ENCODE peak calls at places on chromosome 1, in six cellular contexts. P is breast epithelium, R is GM18507, W is fibroblast of mammary gland, O is thyroid gland, T is psoas muscle. H is an unnamed sample.

GRCh38 chr1:183872406-183872805 is 67.5 kb downstream of the RGL1 start:
- DNase-seq in P (no peak), R (no peak), W (peak; percentile 33), O (no peak), T (no peak), H (no peak)

GRCh38 chr1:15420853-15421465 is 11.3 kb downstream of the EFHD2 start:
- DNase-seq in P (no peak), R (no peak), W (no peak), O (no peak), T (no peak), H (no peak)

GRCh38 chr1:173093721-173094450 is 43.1 kb upstream of the TNFSF18 start:
- DNase-seq in P (no peak), R (no peak), W (no peak), O (no peak), T (no peak), H (no peak)

GRCh38 chr1:80509965-80510522 is 1290.7 kb upstream of the ADGRL2 start:
- DNase-seq in P (no peak), R (no peak), W (no peak), O (no peak), T (no peak), H (no peak)

GRCh38 chr1:151776665-151777062 is 13.4 kb upstream of the MRPL9 start:
- DNase-seq in P (no peak), R (no peak), W (no peak), O (no peak), T (no peak), H (no peak)

GRCh38 chr1:214404571-214405213 is 123.7 kb downstream of the SMYD2 start:
- DNase-seq in P (no peak), R (no peak), W (peak; percentile 50), O (no peak), T (no peak), H (no peak)

GRCh38 chr1:67840449-67840848 is 7.2 kb upstream of the GNG12 start:
- DNase-seq in P (no peak), R (no peak), W (peak; percentile 87), O (no peak), T (no peak), H (no peak)

GRCh38 chr1:160277330-160277729 is 7.6 kb downstream of the PEX19 start:
- DNase-seq in P (no peak), R (no peak), W (no peak), O (no peak), T (no peak), H (no peak)

GRCh38 chr1:34709547-34709946 is 45.3 kb upstream of the GJB5 start:
- DNase-seq in P (no peak), R (no peak), W (no peak), O (no peak), T (no peak), H (no peak)

GRCh38 chr1:212930986-212931678 is 19.2 kb upstream of the VASH2 start:
- DNase-seq in P (no peak), R (no peak), W (no peak), O (no peak), T (no peak), H (no peak)

GRCh38 chr1:10820422-10820821 is 24.0 kb upstream of the CASZ1 start:
- DNase-seq in P (no peak), R (no peak), W (no peak), O (no peak), T (no peak), H (no peak)

GRCh38 chr1:175116210-175116798 is 48.7 kb downstream of the TNN start:
- DNase-seq in P (no peak), R (no peak), W (no peak), O (no peak), T (no peak), H (no peak)

GRCh38 chr1:31702836-31703404 is 897 bp downstream of the COL16A1 start:
- DNase-seq in P (no peak), R (no peak), W (no peak), O (no peak), T (no peak), H (no peak)

GRCh38 chr1:71269823-71270222 is 189.0 kb upstream of the ZRANB2 start:
- DNase-seq in P (no peak), R (no peak), W (peak; percentile 55), O (no peak), T (no peak), H (no peak)